ENCODE peak calls at places on chromosomes 2 and 18, in eight cellular contexts. I, O, L, T, M, V, P and A are unnamed samples.

GRCh38 chr2:29579495-29580178 is 341.7 kb downstream of the ALK start:
- DNase-seq in L (no peak), V (no peak), I (no peak), M (no peak), O (no peak), P (no peak), T (no peak), A (no peak)

GRCh38 chr18:56541790-56542189 is 96.6 kb downstream of the TXNL1 start:
- DNase-seq in L (no peak), M (no peak), I (no peak), V (no peak), T (no peak), P (no peak), O (no peak), A (no peak)

GRCh38 chr18:52310651-52311050 is 29.3 kb upstream of the DCC start:
- DNase-seq in L (no peak), M (no peak), I (no peak), P (no peak), V (no peak), O (no peak), T (no peak), A (no peak)

GRCh38 chr2:148658807-148659722 is 14.5 kb downstream of the EPC2 start:
- DNase-seq in L (peak), T (peak), V (peak), O (no peak), I (peak), M (no peak), P (no peak), A (peak)

GRCh38 chr2:88265352-88265960 is 95.3 kb downstream of the THNSL2 start:
- DNase-seq in O (no peak), L (peak), V (peak), T (peak), M (peak), I (peak), P (no peak), A (peak)

GRCh38 chr2:100254646-100255210 is 67.6 kb downstream of the LONRF2 start:
- DNase-seq in I (no peak), L (no peak), T (no peak), V (no peak), P (no peak), O (no peak), M (no peak), A (no peak)

GRCh38 chr2:135299656-135300244 is 231.3 kb downstream of the ZRANB3 start:
- DNase-seq in L (peak), I (peak), O (no peak), T (peak), M (no peak), V (peak), P (no peak), A (peak)

GRCh38 chr2:226756131-226756530 is 43.5 kb downstream of the IRS1 start:
- DNase-seq in M (no peak), I (peak), V (peak), T (no peak), O (no peak), L (peak), P (no peak), A (no peak)

GRCh38 chr2:12051831-12052230 is 305.4 kb downstream of the LPIN1 start:
- DNase-seq in V (peak), L (peak), M (no peak), P (no peak), T (no peak), I (peak), O (no peak), A (no peak)

GRCh38 chr18:54792079-54792478 is 36.2 kb upstream of the RAB27B start:
- DNase-seq in O (no peak), I (no peak), V (no peak), M (no peak), L (no peak), P (no peak), T (no peak), A (no peak)

GRCh38 chr2:123521868-123522267 is 503.2 kb upstream of the CNTNAP5 start:
- DNase-seq in P (no peak), L (no peak), M (no peak), I (no peak), V (peak), T (peak), O (no peak), A (peak)

GRCh38 chr2:223944166-223944703 is 900 bp downstream of the WDFY1 start:
- DNase-seq in O (peak), P (peak), V (no peak), I (no peak), M (no peak), L (no peak), T (no peak), A (no peak)